ENCODE peak calls at places on chromosomes 11 and 22, in ten cellular contexts. E, S, Z, I, G, Q, K, U, Y and L are unnamed samples.

GRCh38 chr11:32420937-32421532 is 14.3 kb downstream of the WT1 start:
- DNase-seq in I (no peak), K (no peak), E (no peak), S (peak), U (no peak), Z (no peak), Y (no peak), Q (no peak), G (no peak), L (no peak)

GRCh38 chr11:16741473-16741872 is 3.0 kb downstream of the C11orf58 start:
- DNase-seq in K (peak), U (no peak), Y (no peak), Z (no peak), E (no peak), Q (no peak), G (no peak), S (no peak), I (no peak), L (no peak)

GRCh38 chr11:1782831-1783724 is 19.4 kb upstream of the CTSD start:
- DNase-seq in Y (no peak), U (no peak), Z (no peak), G (no peak), I (no peak), E (peak), K (no peak), Q (peak), S (peak), L (peak)

GRCh38 chr11:64152841-64153691 is 12.8 kb downstream of the MACROD1 start:
- DNase-seq in Z (peak), S (peak), E (no peak), Q (peak), G (peak), U (peak), Y (no peak), K (peak), I (peak), L (peak)

GRCh38 chr11:119520966-119521365 is 98.0 kb upstream of the THY1 start:
- DNase-seq in S (no peak), Z (no peak), U (no peak), Y (no peak), I (no peak), K (no peak), Q (no peak), G (no peak), E (no peak), L (no peak)

GRCh38 chr11:85040166-85040565 is 587.0 kb downstream of the DLG2 start:
- DNase-seq in Q (no peak), G (no peak), E (no peak), U (no peak), I (no peak), S (no peak), K (no peak), Y (no peak), Z (no peak), L (no peak)

GRCh38 chr11:78752528-78752927 is 177.9 kb upstream of the NARS2 start:
- DNase-seq in S (no peak), I (no peak), E (no peak), G (no peak), K (no peak), Q (no peak), Z (no peak), Y (no peak), U (no peak), L (no peak)

GRCh38 chr11:91871791-91872190 is 352.8 kb upstream of the FAT3 start:
- DNase-seq in I (no peak), Q (no peak), K (no peak), S (no peak), U (no peak), Y (no peak), Z (no peak), E (no peak), G (no peak), L (no peak)

GRCh38 chr11:124946735-124947141 is 7.3 kb upstream of the CCDC15 start:
- DNase-seq in G (no peak), U (no peak), Y (no peak), S (peak), K (no peak), Z (no peak), I (peak), E (peak), Q (no peak), L (no peak)

GRCh38 chr11:44468338-44468988 is 97.0 kb upstream of the CD82 start:
- DNase-seq in I (no peak), E (no peak), S (no peak), Z (no peak), G (no peak), U (no peak), K (no peak), Q (no peak), Y (no peak), L (no peak)

GRCh38 chr11:27865105-27865504 is 164.8 kb upstream of the BDNF start:
- DNase-seq in K (no peak), Z (no peak), U (no peak), E (no peak), Y (no peak), I (no peak), S (no peak), G (no peak), Q (no peak), L (no peak)

GRCh38 chr11:72278911-72279310 is 34.9 kb upstream of the PHOX2A start:
- DNase-seq in S (peak), E (peak), Q (no peak), I (peak), G (no peak), K (no peak), Z (no peak), U (no peak), Y (no peak), L (no peak)

GRCh38 chr11:92897487-92897886 is 72.0 kb upstream of the MTNR1B start:
- DNase-seq in Y (no peak), Z (no peak), U (no peak), I (no peak), E (no peak), K (no peak), G (no peak), Q (no peak), S (no peak), L (no peak)

GRCh38 chr11:124536520-124536919 is 6.9 kb downstream of the OR8B12 start:
- DNase-seq in K (peak), Q (no peak), S (peak), Y (no peak), E (peak), G (no peak), Z (no peak), U (no peak), I (peak), L (no peak)

GRCh38 chr22:21807545-21807944 is 59.9 kb downstream of the MAPK1 start:
- DNase-seq in I (peak), E (no peak), Z (no peak), U (no peak), K (no peak), Q (no peak), S (no peak), G (no peak), Y (no peak), L (no peak)

GRCh38 chr11:34558673-34559072 is 45.1 kb upstream of the ELF5 start:
- DNase-seq in Z (no peak), Y (no peak), G (no peak), S (no peak), E (no peak), U (no peak), Q (no peak), K (no peak), I (peak), L (no peak)

GRCh38 chr11:12232160-12232559 is 121.8 kb downstream of the MICAL2 start:
- DNase-seq in U (no peak), Z (no peak), K (no peak), Q (no peak), S (peak), I (no peak), E (no peak), Y (no peak), G (no peak), L (no peak)

GRCh38 chr11:124394408-124394807 is 4.4 kb downstream of the OR8B3 start:
- DNase-seq in E (peak), I (peak), Q (no peak), Z (no peak), S (no peak), U (no peak), Y (no peak), G (no peak), K (no peak), L (no peak)

GRCh38 chr11:64053699-64054098 is 18.0 kb downstream of the FLRT1 start:
- DNase-seq in Y (no peak), Q (no peak), Z (no peak), S (no peak), G (no peak), I (no peak), U (no peak), E (no peak), K (no peak), L (no peak)

GRCh38 chr11:63099555-63099954 is 44.5 kb downstream of the SLC22A24 start:
- DNase-seq in Q (no peak), K (no peak), G (no peak), Z (no peak), S (no peak), E (no peak), I (no peak), U (no peak), Y (no peak), L (no peak)

GRCh38 chr11:115503083-115503885 is 931 bp downstream of the CADM1 start:
- DNase-seq in K (peak), I (peak), E (peak), Y (no peak), S (peak), G (peak), Q (peak), U (peak), Z (no peak), L (peak)

GRCh38 chr11:61505640-61506155 is 2.9 kb upstream of the LRRC10B start:
- DNase-seq in S (peak), Y (no peak), Z (no peak), K (no peak), E (peak), I (peak), U (no peak), Q (no peak), G (no peak), L (no peak)

GRCh38 chr22:49734390-49734789 is 93.3 kb downstream of the BRD1 start:
- DNase-seq in Y (no peak), S (no peak), K (no peak), G (no peak), Z (no peak), U (no peak), Q (no peak), E (no peak), I (no peak), L (no peak)

GRCh38 chr11:13944016-13944415 is 18.5 kb upstream of the SPON1 start:
- DNase-seq in Z (no peak), K (no peak), U (no peak), E (no peak), Q (no peak), S (no peak), I (peak), Y (peak), G (no peak), L (no peak)

DNA sequence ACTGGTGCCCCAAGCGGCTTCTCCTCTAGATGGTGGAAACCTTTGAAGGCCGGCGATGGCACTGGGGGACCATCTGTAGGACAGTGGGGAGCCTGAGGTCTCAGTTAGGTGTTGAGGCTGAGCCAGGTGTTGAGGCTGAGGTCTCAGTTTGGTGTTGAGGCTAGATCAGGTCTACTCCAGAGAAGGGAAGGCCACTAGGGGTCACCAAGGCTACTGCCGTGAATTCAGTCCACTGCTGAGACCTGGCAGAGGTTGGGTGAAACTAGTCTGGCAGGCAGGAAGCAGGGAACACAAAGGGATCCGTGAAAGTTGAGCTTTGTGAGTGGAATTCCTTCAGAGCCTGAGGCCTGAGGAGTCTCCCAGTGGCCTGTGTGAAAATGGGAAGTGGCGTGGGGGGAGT is 123.8 kb upstream of the FGF3 start:
- DNase-seq in Y (no peak), K (peak), S (peak), E (no peak), Z (peak), Q (no peak), I (no peak), U (no peak), G (no peak), L (no peak)
- TF ChIP-seq CTCF in Y (peak), K (peak), S (peak), E (no peak), Z (peak), Q (no peak), I (no peak), U (no peak), G (no peak), L (no peak)

DNA sequence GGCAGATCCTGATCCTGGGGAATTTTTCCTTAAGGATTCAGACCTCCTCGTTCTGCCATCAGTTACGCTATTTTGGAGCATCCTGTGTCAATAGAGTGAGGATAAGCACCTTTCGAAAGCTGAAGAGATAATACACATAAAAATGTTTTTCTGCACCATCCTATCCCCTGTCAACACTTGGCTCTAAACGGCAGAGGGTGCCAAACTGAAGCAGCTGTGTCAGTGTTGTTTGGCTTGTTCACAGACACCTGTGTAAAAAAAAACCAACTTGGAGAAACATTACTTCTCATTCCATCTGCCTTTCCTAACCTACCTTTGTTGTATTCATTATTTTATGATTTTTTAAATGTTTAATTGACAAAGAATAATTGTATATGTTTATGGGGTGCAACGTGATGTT is 417.0 kb upstream of the DDI1 start:
- DNase-seq in S (no peak), U (no peak), K (no peak), I (no peak), G (no peak), E (no peak), Q (no peak), Z (no peak), Y (no peak), L (peak)
- TF ChIP-seq CTCF in S (no peak), U (no peak), K (peak), I (peak), G (no peak), E (no peak), Q (no peak), Z (peak), Y (peak), L (peak)

GRCh38 chr11:71120346-71120963 is 131.9 kb downstream of the SHANK2 start:
- DNase-seq in S (no peak), K (no peak), Z (no peak), Q (no peak), I (peak), Y (no peak), G (no peak), U (no peak), E (no peak), L (peak)
- TF ChIP-seq CTCF in S (no peak), K (peak), Z (peak), Q (no peak), I (peak), Y (peak), G (no peak), U (peak), E (no peak), L (peak)

DNA sequence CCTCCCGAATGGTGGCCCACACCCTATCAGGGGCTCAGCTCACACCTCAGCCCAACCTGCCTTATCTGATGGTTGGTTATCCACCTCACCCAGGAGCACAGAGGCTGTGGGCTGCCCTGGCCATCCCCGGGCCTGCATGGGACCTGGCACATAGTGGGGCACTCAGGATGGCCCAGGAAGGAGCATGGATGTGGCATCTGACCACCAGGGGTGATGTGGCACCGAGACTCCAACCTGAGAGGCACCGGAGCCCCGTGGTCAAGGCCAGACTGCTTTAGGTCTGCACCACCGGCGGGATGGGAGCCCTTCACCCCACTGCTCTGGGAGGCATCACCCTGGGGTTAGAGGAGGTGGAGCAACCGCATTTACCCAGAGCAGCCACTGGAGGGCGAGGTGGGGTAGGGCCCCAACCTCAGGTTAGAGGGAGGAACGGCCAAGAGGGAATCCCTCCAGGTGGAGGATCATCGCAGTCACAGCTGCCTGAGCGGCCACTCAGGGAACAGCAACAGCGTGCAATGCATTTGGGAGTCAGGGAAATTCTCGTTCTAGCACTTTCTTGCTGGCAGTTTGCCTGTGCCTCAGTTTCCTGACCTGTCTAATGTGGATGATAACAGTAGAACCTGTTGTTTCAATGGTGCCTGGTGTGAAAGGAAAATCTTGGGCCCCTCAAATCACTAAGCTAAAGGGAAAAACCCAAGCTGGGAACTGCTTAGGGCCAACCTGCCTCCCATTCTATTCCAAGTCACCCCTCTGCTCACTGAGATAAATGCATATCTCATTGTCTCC is 52.9 kb upstream of the CARS1 start:
- DNase-seq in E (no peak), G (peak), Y (no peak), Q (peak), K (peak), U (no peak), I (peak), S (peak), Z (peak), L (peak)
- TF ChIP-seq CTCF in E (peak), G (peak), Y (peak), Q (peak), K (peak), U (peak), I (peak), S (peak), Z (peak), L (peak)

DNA sequence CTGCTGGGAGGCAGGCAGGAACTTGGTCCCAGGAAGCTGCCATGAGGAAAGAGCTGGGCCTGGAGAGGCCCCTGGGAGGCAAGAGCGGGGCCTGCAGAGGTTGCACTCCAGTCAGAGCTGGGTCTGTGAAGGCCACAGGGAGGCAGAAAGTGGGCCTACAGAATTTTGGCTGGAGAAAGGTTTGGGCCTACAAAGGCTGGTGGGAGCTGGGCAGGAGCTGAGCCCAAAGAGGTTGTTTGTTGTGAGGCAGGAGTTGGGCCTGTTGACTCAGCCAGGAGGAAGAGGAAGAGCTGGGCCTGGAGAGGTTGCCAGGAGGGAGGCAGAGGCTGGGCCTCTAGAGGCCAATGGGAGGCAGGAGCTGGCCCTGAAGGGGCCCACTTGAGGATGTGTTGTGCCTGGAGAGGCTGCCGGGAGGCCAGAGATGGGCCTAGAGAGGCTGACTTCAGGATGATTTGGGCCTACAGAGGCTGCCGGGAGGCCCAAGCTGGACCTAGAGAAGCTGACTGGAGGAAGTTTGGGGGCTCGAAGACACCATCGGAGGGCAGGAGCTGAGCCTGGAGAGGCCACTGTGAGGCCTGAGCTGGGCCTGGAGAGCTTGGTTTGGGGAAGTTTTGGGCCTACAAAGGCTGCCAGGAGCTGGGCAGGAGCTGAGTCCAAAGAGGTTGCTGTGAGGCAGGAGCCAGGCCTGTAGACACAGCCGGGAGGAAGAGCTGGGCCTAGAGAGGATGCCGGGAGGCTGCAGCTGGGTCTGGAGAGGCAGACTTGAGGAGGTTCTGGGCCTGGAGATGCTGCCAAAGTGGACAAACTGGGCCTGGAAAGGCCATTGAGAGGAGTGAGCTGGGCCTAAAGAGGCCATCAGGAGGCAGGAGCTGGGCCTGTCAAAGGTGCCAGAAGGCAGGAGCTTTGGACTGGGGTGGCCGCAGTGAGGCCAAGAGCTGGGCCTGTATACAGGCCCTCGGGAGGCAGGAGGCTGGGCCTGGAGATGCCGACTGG is 40.7 kb downstream of the OR4C45 start:
- DNase-seq in S (no peak), Z (no peak), I (no peak), Y (no peak), Q (no peak), G (no peak), E (no peak), U (no peak), K (no peak), L (no peak)
- TF ChIP-seq CTCF in S (no peak), Z (no peak), I (no peak), Y (no peak), Q (no peak), G (no peak), E (no peak), U (no peak), K (no peak), L (no peak)

DNA sequence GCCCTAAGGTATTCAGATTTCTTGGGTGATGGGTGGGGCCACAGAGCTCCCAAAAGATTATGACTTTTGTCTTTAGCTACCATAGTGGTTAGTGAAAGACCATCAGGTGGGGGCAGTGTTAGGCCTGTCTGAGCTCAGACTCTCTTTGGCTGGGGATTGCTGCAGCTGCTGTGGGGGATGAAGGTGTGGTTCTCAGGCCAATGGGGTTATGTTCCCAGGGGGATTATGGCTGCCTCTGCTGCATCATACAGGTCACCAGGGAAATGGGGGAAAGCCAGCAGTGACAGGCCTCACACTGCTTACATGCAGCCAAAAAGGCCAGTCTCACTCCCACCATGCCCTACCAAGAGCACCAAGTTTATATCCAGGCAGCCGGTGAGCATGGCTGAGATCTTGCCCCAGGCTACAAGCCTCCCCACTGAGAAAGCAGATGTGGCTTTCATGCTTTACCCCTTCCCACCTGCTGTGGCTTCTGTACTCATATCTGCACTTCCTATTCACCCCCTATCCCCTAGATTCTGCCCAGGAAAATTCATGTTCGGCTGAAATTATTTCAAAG is 24.8 kb downstream of the CNTF start:
- DNase-seq in U (no peak), I (no peak), Q (no peak), G (no peak), Z (no peak), Y (no peak), S (no peak), K (no peak), E (no peak), L (no peak)
- TF ChIP-seq CTCF in U (no peak), I (no peak), Q (no peak), G (no peak), Z (no peak), Y (no peak), S (no peak), K (no peak), E (no peak), L (no peak)